ENCODE peak calls at places on chromosome 2, in four cellular contexts. W is body of pancreas, P is kidney, I is heart right ventricle. R is an unnamed sample.

GRCh38 chr2:42813773-42814172 is 21.4 kb upstream of the HAAO start:
- DNase-seq in W (no peak), P (no peak), I (no peak), R (no peak)

GRCh38 chr2:213490087-213490486 is 205.8 kb downstream of the SPAG16 start:
- DNase-seq in W (no peak), P (no peak), I (no peak), R (no peak)

GRCh38 chr2:66433695-66433944 is 1.3 kb upstream of the MEIS1 start:
- DNase-seq in W (no peak), P (no peak), I (no peak), R (no peak)

GRCh38 chr2:127085260-127085666 is 21.7 kb downstream of the BIN1 start:
- DNase-seq in W (no peak), P (no peak), I (no peak), R (peak; percentile 66)

GRCh38 chr2:65395621-65396347 is 36.6 kb downstream of the SPRED2 start:
- DNase-seq in W (no peak), P (no peak), I (no peak), R (no peak)

GRCh38 chr2:37768491-37768925 is 97.1 kb upstream of the CDC42EP3 start:
- DNase-seq in W (peak; percentile 43), P (no peak), I (no peak), R (peak; percentile 95)

GRCh38 chr2:130825231-130825971 is 11.3 kb upstream of the ARHGEF4 start:
- DNase-seq in W (no peak), P (peak; percentile 49), I (no peak), R (no peak)

GRCh38 chr2:88600038-88600465 is 27.2 kb downstream of the EIF2AK3 start:
- DNase-seq in W (peak; percentile 93), P (no peak), I (no peak), R (peak; percentile 91)

GRCh38 chr2:224008702-224009261 is 30.3 kb downstream of the SERPINE2 start:
- DNase-seq in W (peak; percentile 49), P (no peak), I (no peak), R (peak; percentile 33)

GRCh38 chr2:68730828-68731227 is 3.8 kb upstream of the ARHGAP25 start:
- DNase-seq in W (no peak), P (no peak), I (no peak), R (no peak)

GRCh38 chr2:65374555-65374954 is 57.8 kb downstream of the SPRED2 start:
- DNase-seq in W (no peak), P (no peak), I (no peak), R (no peak)

DNA sequence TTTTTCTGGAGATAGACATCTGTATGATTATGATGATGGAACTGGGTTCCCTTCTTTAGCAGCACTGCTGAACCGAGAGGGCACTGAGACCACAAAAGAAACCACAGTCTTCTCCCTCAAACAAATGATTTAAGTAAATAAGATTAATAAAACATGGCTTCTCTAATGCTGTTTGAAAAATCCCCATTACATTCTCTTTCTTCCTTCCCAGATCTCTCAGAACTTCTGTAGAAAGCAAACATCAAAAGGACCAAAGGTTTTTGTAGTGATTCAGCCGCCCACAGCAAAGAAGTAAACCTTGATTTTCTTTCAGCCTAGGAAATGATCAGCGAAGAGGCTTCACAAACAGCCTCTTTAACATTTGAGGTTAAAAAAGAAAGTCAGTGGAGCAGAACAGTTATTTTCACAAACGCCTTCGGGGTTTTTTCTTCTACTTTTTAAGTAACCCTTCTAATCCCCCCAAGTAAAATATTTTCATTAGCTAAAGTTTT is 89.4 kb downstream of the UPP2 start:
- DNase-seq in W (no peak), P (no peak), I (no peak), R (no peak)
- H3K4me3 ChIP-seq in W (no peak overlapping the region), P (peak overlapping the region; percentile 59), I (no peak overlapping the region), R (no peak overlapping the region)

GRCh38 chr2:62195421-62196277 is at the start of gene B3GNT2:
- DNase-seq in W (peak; percentile 82), P (peak; percentile 95), I (peak; percentile 90), R (peak; percentile 55)

GRCh38 chr2:62196278-62196901 is 475 bp downstream of the B3GNT2 start:
- DNase-seq in W (peak; percentile 64), P (peak; percentile 89), I (peak; percentile 49), R (no peak)

GRCh38 chr2:62197609-62198236 is 1.8 kb downstream of the B3GNT2 start:
- DNase-seq in W (peak; percentile 50), P (peak; percentile 88), I (peak; percentile 63), R (peak; percentile 41)

GRCh38 chr2:62198237-62198633 is 2.3 kb downstream of the B3GNT2 start:
- DNase-seq in W (no peak), P (no peak), I (no peak), R (no peak)

GRCh38 chr2:62197017-62197586 is 1.2 kb downstream of the B3GNT2 start:
- DNase-seq in W (peak; percentile 28), P (no peak), I (peak; percentile 23), R (no peak)
- TF ChIP-seq CTCF in W (no peak), P (no peak), I (no peak), R (no peak)

DNA sequence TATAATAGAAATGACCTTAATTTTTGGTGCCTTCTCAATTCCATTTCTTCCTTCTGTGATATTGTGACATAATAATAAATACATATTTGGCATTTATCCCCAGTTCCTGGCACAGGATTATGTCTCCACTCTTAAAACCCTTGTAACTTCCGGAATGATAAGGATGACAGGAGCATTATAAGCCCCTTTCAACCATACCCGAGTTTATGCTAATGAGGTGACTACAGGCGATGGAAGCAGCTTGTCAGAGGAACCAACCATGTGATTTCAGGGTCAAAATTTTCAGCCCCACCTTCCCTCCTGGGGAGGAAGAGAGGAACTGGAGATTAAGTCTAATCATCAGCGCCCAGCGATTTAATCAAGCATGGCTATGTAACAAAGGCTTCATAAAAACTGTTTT is 528.5 kb upstream of the CRIM1 start:
- DNase-seq in W (no peak), P (no peak), I (no peak), R (no peak)
- H3K4me3 ChIP-seq in W (no peak overlapping the region), P (no peak overlapping the region), I (no peak overlapping the region), R (no peak overlapping the region)

GRCh38 chr2:215396595-215397313 is 39.1 kb downstream of the FN1 start:
- DNase-seq in W (no peak), P (no peak), I (no peak), R (peak; percentile 90)
- TF ChIP-seq CTCF in W (no peak), P (no peak), I (no peak), R (no peak)

GRCh38 chr2:152337511-152337903 is 2.5 kb downstream of the FMNL2 start:
- DNase-seq in W (no peak), P (no peak), I (no peak), R (no peak)
- H3K4me3 ChIP-seq in W (no peak overlapping the region), P (no peak overlapping the region), I (no peak overlapping the region), R (peak overlapping the region; percentile 94)

GRCh38 chr2:237149425-237149824 is 63.7 kb downstream of the COPS8 start:
- DNase-seq in W (no peak), P (no peak), I (no peak), R (no peak)
- TF ChIP-seq CTCF in W (no peak), P (no peak), I (no peak), R (no peak)

GRCh38 chr2:134201559-134201958 is 52.3 kb upstream of the MGAT5 start:
- DNase-seq in W (peak; percentile 44), P (no peak), I (peak; percentile 34), R (no peak)
- H3K4me3 ChIP-seq in W (no peak overlapping the region), P (no peak overlapping the region), I (no peak overlapping the region), R (no peak overlapping the region)

GRCh38 chr2:12717191-12717987 is 653 bp downstream of the TRIB2 start:
- DNase-seq in W (peak; percentile 62), P (peak; percentile 90), I (peak; percentile 72), R (peak; percentile 78)

GRCh38 chr2:12720181-12720580 is 3.4 kb downstream of the TRIB2 start:
- DNase-seq in W (no peak), P (no peak), I (no peak), R (no peak)

GRCh38 chr2:12717988-12718661 is 1.4 kb downstream of the TRIB2 start:
- DNase-seq in W (no peak), P (peak; percentile 53), I (no peak), R (peak; percentile 52)

GRCh38 chr2:12719400-12720104 is 2.8 kb downstream of the TRIB2 start:
- DNase-seq in W (no peak), P (no peak), I (no peak), R (peak; percentile 87)

GRCh38 chr2:12718662-12719399 is 2.1 kb downstream of the TRIB2 start:
- DNase-seq in W (no peak), P (peak; percentile 74), I (no peak), R (no peak)
- TF ChIP-seq CTCF in W (no peak), P (no peak), I (no peak), R (no peak)

R was measured in fibroblast of the aortic adventitia.